ENCODE peak calls at places on chromosomes 5 and 9, in four cellular contexts. One of them, this sample, is unnamed.

GRCh38 chr5:168434746-168435321 is 51.4 kb upstream of the RARS1 start:
- DNase-seq in lung microvascular endothelial cell: no peak
- DNase-seq in SW480: no peak
- DNase-seq in GF-D8: no peak
- DNase-seq in this sample: no peak

GRCh38 chr9:106727969-106728368 is 135.0 kb upstream of the ZNF462 start:
- DNase-seq in SW480: no peak
- DNase-seq in GF-D8: no peak
- DNase-seq in lung microvascular endothelial cell: no peak
- DNase-seq in this sample: no peak

GRCh38 chr9:82722051-82722450 is 340.9 kb downstream of the RASEF start:
- DNase-seq in SW480: no peak
- DNase-seq in GF-D8: no peak
- DNase-seq in lung microvascular endothelial cell: no peak
- DNase-seq in this sample: no peak

GRCh38 chr9:72524820-72525539 is 3.6 kb downstream of the TMC1 start:
- DNase-seq in lung microvascular endothelial cell: peak; percentile 24
- DNase-seq in SW480: peak; percentile 70
- DNase-seq in GF-D8: no peak
- DNase-seq in this sample: peak; percentile 62

GRCh38 chr9:137107982-137108381 is 6.6 kb downstream of the DPP7 start:
- DNase-seq in GF-D8: no peak
- DNase-seq in lung microvascular endothelial cell: no peak
- DNase-seq in SW480: no peak
- DNase-seq in this sample: no peak

GRCh38 chr5:140590861-140591260 is 26.2 kb downstream of the SLC35A4 start:
- DNase-seq in GF-D8: no peak
- DNase-seq in lung microvascular endothelial cell: no peak
- DNase-seq in SW480: no peak
- DNase-seq in this sample: no peak

GRCh38 chr5:15137414-15137813 is 265.8 kb upstream of the ANKH start:
- DNase-seq in GF-D8: no peak
- DNase-seq in SW480: no peak
- DNase-seq in lung microvascular endothelial cell: no peak
- DNase-seq in this sample: no peak

GRCh38 chr5:74798977-74799911 is 32.2 kb downstream of the NSA2 start:
- DNase-seq in GF-D8: no peak
- DNase-seq in SW480: no peak
- DNase-seq in lung microvascular endothelial cell: no peak
- DNase-seq in this sample: no peak

GRCh38 chr5:31059889-31060288 is 133.6 kb upstream of the CDH6 start:
- DNase-seq in SW480: no peak
- DNase-seq in GF-D8: no peak
- DNase-seq in lung microvascular endothelial cell: no peak
- DNase-seq in this sample: no peak

GRCh38 chr5:174731214-174732039 is 7.0 kb downstream of the MSX2 start:
- DNase-seq in SW480: no peak
- DNase-seq in GF-D8: no peak
- DNase-seq in lung microvascular endothelial cell: no peak
- DNase-seq in this sample: no peak

GRCh38 chr9:35490155-35490909 is 421 bp downstream of the RUSC2 start:
- DNase-seq in lung microvascular endothelial cell: peak; percentile 48
- DNase-seq in SW480: no peak
- DNase-seq in GF-D8: no peak
- DNase-seq in this sample: no peak

GRCh38 chr9:71847892-71848291 is 63.1 kb downstream of the ABHD17B start:
- DNase-seq in GF-D8: no peak
- DNase-seq in lung microvascular endothelial cell: no peak
- DNase-seq in SW480: no peak
- DNase-seq in this sample: no peak

GRCh38 chr9:76419782-76420380 is 25.7 kb upstream of the RFK start:
- DNase-seq in SW480: peak; percentile 27
- DNase-seq in GF-D8: no peak
- DNase-seq in lung microvascular endothelial cell: peak; percentile 20
- DNase-seq in this sample: no peak

GRCh38 chr5:151251001-151251551 is 1.9 kb upstream of the GM2A start:
- DNase-seq in lung microvascular endothelial cell: no peak
- DNase-seq in SW480: no peak
- DNase-seq in GF-D8: peak; percentile 67
- DNase-seq in this sample: no peak

GRCh38 chr5:172904643-172905345 is 54.4 kb upstream of the RPL26L1 start:
- DNase-seq in SW480: peak; percentile 78
- DNase-seq in GF-D8: no peak
- DNase-seq in lung microvascular endothelial cell: peak; percentile 66
- DNase-seq in this sample: peak; percentile 92

GRCh38 chr9:84271004-84271886 is 69.3 kb downstream of the SLC28A3 start:
- DNase-seq in SW480: no peak
- DNase-seq in lung microvascular endothelial cell: peak; percentile 11
- DNase-seq in GF-D8: no peak
- DNase-seq in this sample: no peak

GRCh38 chr5:88691945-88692868 is 190.8 kb downstream of the MEF2C start:
- DNase-seq in GF-D8: no peak
- DNase-seq in SW480: no peak
- DNase-seq in lung microvascular endothelial cell: no peak
- DNase-seq in this sample: no peak

GRCh38 chr5:131710391-131710790 is 75.4 kb upstream of the RAPGEF6 start:
- DNase-seq in SW480: no peak
- DNase-seq in GF-D8: no peak
- DNase-seq in lung microvascular endothelial cell: no peak
- DNase-seq in this sample: no peak

GRCh38 chr5:134874831-134875655 is 872 bp downstream of the TXNDC15 start:
- DNase-seq in lung microvascular endothelial cell: peak; percentile 48
- DNase-seq in SW480: peak; percentile 76
- DNase-seq in GF-D8: no peak
- DNase-seq in this sample: peak; percentile 22

GRCh38 chr5:149682532-149683076 is 47.5 kb upstream of the PPARGC1B start:
- DNase-seq in lung microvascular endothelial cell: no peak
- DNase-seq in GF-D8: no peak
- DNase-seq in SW480: no peak
- DNase-seq in this sample: no peak

GRCh38 chr5:1720396-1721110 is 79.1 kb downstream of the MRPL36 start:
- DNase-seq in lung microvascular endothelial cell: no peak
- DNase-seq in SW480: no peak
- DNase-seq in GF-D8: no peak
- DNase-seq in this sample: no peak

GRCh38 chr9:105054488-105054887 is 126.5 kb upstream of the ABCA1 start:
- DNase-seq in GF-D8: no peak
- DNase-seq in lung microvascular endothelial cell: no peak
- DNase-seq in SW480: no peak
- DNase-seq in this sample: no peak

This sample was measured in Calu3.